ENCODE peak calls at places on chromosomes 5 and 9, in ten cellular contexts. Q is stimulated activated CD8-positive, alpha-beta memory T cell treated with anti-CD3 and anti-CD28 coated beads, Interleukin-2, amount 100 ng/mL, for 1 hour; J is NCI-H146; V is right atrium auricular region; Y is AG09309; M is islet precursor cell; L is SW 1271; W is aorta; O is IMR-90; N is adipocyte. B is an unnamed sample.

GRCh38 chr5:72234898-72235297 is 85.1 kb downstream of the MRPS27 start:
- DNase-seq in M (no peak), J (no peak), N (no peak), O (no peak), V (no peak), Q (no peak), L (no peak), Y (no peak), W (no peak), B (no peak)

GRCh38 chr5:14668247-14668646 is 3.7 kb downstream of the OTULIN start:
- DNase-seq in M (no peak), N (no peak), W (no peak), O (no peak), Q (peak), J (no peak), V (no peak), L (no peak), Y (no peak), B (no peak)

GRCh38 chr5:10310073-10310779 is 2.5 kb upstream of the CMBL start:
- DNase-seq in N (peak), L (peak), M (peak), J (peak), V (no peak), W (no peak), Y (no peak), Q (no peak), O (peak), B (no peak)

GRCh38 chr5:174159327-174160247 is 114.1 kb downstream of the NSG2 start:
- DNase-seq in Q (no peak), L (peak), N (peak), W (peak), Y (peak), M (peak), J (no peak), O (no peak), V (no peak), B (peak)

GRCh38 chr9:37197158-37198033 is 77.0 kb downstream of the ZCCHC7 start:
- DNase-seq in Q (no peak), L (no peak), J (no peak), O (peak), W (no peak), M (no peak), N (peak), Y (no peak), V (no peak), B (no peak)

GRCh38 chr5:170353011-170353890 is 35.9 kb downstream of the KCNMB1 start:
- DNase-seq in L (no peak), J (no peak), M (peak), V (no peak), N (no peak), W (no peak), Q (no peak), O (no peak), Y (no peak), B (no peak)

GRCh38 chr9:121199921-121200320 is 1.7 kb downstream of the RAB14 start:
- DNase-seq in J (no peak), L (no peak), W (no peak), V (no peak), O (peak), N (no peak), M (no peak), Y (no peak), Q (no peak), B (no peak)

GRCh38 chr5:110048508-110048907 is 358.8 kb downstream of the MAN2A1 start:
- DNase-seq in V (no peak), J (no peak), N (no peak), Y (no peak), O (no peak), M (peak), L (no peak), W (no peak), Q (no peak), B (no peak)

GRCh38 chr5:173712609-173713176 is 96.2 kb upstream of the BOD1 start:
- DNase-seq in N (no peak), V (no peak), J (no peak), L (no peak), O (no peak), M (no peak), Y (no peak), W (peak), Q (no peak), B (no peak)

GRCh38 chr5:139958749-139959148 is 84.3 kb downstream of the NRG2 start:
- DNase-seq in W (no peak), Q (no peak), J (no peak), L (no peak), N (no peak), O (no peak), Y (no peak), V (no peak), M (no peak), B (no peak)

GRCh38 chr9:98927724-98928123 is 16.0 kb upstream of the COL15A1 start:
- DNase-seq in N (no peak), J (no peak), O (no peak), M (peak), Y (no peak), W (no peak), Q (no peak), L (no peak), V (no peak), B (no peak)

GRCh38 chr5:149762958-149763630 is 33.0 kb downstream of the PPARGC1B start:
- DNase-seq in O (no peak), N (no peak), M (no peak), Q (no peak), W (peak), V (no peak), L (no peak), J (no peak), Y (no peak), B (no peak)

GRCh38 chr9:129514891-129515290 is 106.0 kb downstream of the C9orf50 start:
- DNase-seq in Y (no peak), V (no peak), W (peak), Q (no peak), J (no peak), L (no peak), O (no peak), N (no peak), M (no peak), B (no peak)

GRCh38 chr9:37062331-37062730 is 28.3 kb upstream of the PAX5 start:
- DNase-seq in J (no peak), L (no peak), N (no peak), Y (no peak), Q (no peak), V (no peak), W (no peak), O (no peak), M (no peak), B (no peak)

GRCh38 chr5:92922231-92922967 is 658.6 kb downstream of the NR2F1-AS1 start:
- DNase-seq in Q (no peak), V (no peak), L (no peak), N (no peak), J (no peak), O (no peak), W (no peak), M (peak), Y (no peak), B (no peak)

GRCh38 chr9:3865373-3865772 is 339.6 kb upstream of the RFX3 start:
- DNase-seq in J (no peak), L (no peak), Y (no peak), N (peak), O (peak), M (peak), W (no peak), V (no peak), Q (no peak), B (no peak)

GRCh38 chr5:169160405-169160901 is 140.5 kb downstream of the SLIT3 start:
- DNase-seq in J (no peak), O (no peak), Y (no peak), V (peak), L (no peak), M (peak), W (no peak), Q (no peak), N (peak), B (peak)

GRCh38 chr5:360277-361027 is 38.9 kb downstream of the AHRR start:
- DNase-seq in M (no peak), J (no peak), V (peak), Q (no peak), W (no peak), N (no peak), Y (no peak), L (no peak), O (no peak), B (no peak)